ENCODE peak calls at places on chromosomes 7 and 10, in four cellular contexts. U is neuronal stem cell, Y is aorta, K is IMR-90. X is an unnamed sample.

GRCh38 chr7:33716581-33717477 is 188.5 kb upstream of the BMPER start:
- DNase-seq in U (peak; percentile 42), Y (no peak), K (peak; percentile 66), X (peak; percentile 71)

GRCh38 chr7:114879554-114879953 is 42.3 kb upstream of the MDFIC start:
- DNase-seq in U (no peak), Y (no peak), K (peak; percentile 81), X (peak; percentile 74)

GRCh38 chr10:132117636-132118190 is 52.0 kb downstream of the JAKMIP3 start:
- DNase-seq in U (no peak), Y (peak; percentile 62), K (no peak), X (no peak)

GRCh38 chr10:126500185-126500584 is 111.9 kb upstream of the ADAM12 start:
- DNase-seq in U (no peak), Y (no peak), K (no peak), X (no peak)

GRCh38 chr7:94055963-94056362 is 51.8 kb upstream of the BET1 start:
- DNase-seq in U (no peak), Y (no peak), K (no peak), X (no peak)

GRCh38 chr10:60827791-60828488 is 49.7 kb downstream of the CDK1 start:
- DNase-seq in U (no peak), Y (no peak), K (peak; percentile 86), X (peak; percentile 42)

GRCh38 chr10:44470779-44471178 is 85.9 kb upstream of the CXCL12 start:
- DNase-seq in U (no peak), Y (no peak), K (no peak), X (no peak)

GRCh38 chr7:13542451-13542850 is 447.0 kb downstream of the ETV1 start:
- DNase-seq in U (no peak), Y (no peak), K (no peak), X (no peak)

GRCh38 chr7:34430456-34430855 is 227.6 kb upstream of the NPSR1 start:
- DNase-seq in U (no peak), Y (no peak), K (peak; percentile 44), X (peak; percentile 82)

GRCh38 chr7:128076831-128077271 is 45.6 kb upstream of the LRRC4 start:
- DNase-seq in U (no peak), Y (peak; percentile 83), K (no peak), X (no peak)

GRCh38 chr7:80916770-80917681 is 1.8 kb downstream of the SEMA3C start:
- DNase-seq in U (no peak), Y (no peak), K (peak; percentile 89), X (peak; percentile 61)

GRCh38 chr10:114061148-114061547 is 17.5 kb downstream of the ADRB1 start:
- DNase-seq in U (no peak), Y (no peak), K (no peak), X (no peak)

GRCh38 chr10:103652599-103653281 is 159.2 kb downstream of the NEURL1 start:
- DNase-seq in U (no peak), Y (no peak), K (no peak), X (no peak)

GRCh38 chr10:103654925-103655324 is 161.4 kb downstream of the NEURL1 start:
- DNase-seq in U (no peak), Y (no peak), K (no peak), X (no peak)

GRCh38 chr10:103657061-103657591 is 163.6 kb downstream of the NEURL1 start:
- DNase-seq in U (no peak), Y (no peak), K (no peak), X (no peak)

GRCh38 chr10:103651783-103652476 is 158.4 kb downstream of the NEURL1 start:
- DNase-seq in U (no peak), Y (no peak), K (no peak), X (no peak)

DNA sequence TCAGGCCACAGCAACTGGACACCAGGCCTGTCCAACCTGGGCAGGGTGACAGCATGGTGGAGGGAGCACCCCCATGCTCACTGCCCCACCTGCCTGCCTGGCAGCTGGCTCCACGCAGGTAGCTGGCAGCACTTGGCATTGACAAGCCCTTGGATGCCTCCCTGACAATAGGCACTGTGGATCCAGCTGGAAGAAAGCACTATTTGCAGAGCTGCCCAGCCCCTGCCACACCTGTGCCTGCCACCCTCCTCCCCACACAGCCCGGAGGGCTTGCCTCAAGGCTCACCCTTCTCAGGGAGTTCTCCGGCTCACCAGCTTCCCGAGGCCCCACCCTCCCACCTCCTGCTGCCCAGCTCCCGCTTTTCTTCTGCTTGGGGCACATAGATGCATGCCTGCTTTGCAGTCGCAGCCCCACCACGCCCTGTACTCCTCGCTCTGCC is 160.1 kb downstream of the NEURL1 start:
- DNase-seq in U (no peak), Y (no peak), K (no peak), X (no peak)
- H3K4me1 ChIP-seq in U (peaks cover 21% of the 10 kb centered on the region), Y (peaks cover 2% of the 10 kb centered on the region), K (peaks cover 20% of the 10 kb centered on the region), X (peaks cover 71% of the 10 kb centered on the region)

DNA sequence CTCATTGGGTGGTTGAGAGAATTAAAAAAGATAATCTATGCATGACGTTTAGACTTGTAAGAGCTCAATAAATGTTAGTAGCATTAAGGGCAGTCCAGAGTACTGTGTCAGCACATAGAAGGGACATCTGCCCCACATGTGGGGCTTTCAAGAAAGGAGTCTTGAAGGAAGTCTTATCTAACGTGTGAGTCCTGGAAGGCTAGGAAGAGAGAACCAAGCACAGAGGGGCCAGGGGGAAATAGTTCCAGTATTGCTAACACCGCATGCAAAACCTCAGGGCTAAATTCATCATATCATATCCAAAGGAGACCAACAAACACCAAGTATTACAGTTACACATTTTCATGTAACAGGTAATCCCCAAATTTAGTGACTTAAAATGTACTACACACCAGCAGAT is 122.7 kb downstream of the AOAH start:
- DNase-seq in U (no peak), Y (no peak), K (peak; percentile 8), X (no peak)
- H3K4me1 ChIP-seq in U (peaks cover 9% of the 10 kb centered on the region), Y (no peaks in the 10 kb centered on the region), K (no peaks in the 10 kb centered on the region), X (peaks cover 7% of the 10 kb centered on the region)

DNA sequence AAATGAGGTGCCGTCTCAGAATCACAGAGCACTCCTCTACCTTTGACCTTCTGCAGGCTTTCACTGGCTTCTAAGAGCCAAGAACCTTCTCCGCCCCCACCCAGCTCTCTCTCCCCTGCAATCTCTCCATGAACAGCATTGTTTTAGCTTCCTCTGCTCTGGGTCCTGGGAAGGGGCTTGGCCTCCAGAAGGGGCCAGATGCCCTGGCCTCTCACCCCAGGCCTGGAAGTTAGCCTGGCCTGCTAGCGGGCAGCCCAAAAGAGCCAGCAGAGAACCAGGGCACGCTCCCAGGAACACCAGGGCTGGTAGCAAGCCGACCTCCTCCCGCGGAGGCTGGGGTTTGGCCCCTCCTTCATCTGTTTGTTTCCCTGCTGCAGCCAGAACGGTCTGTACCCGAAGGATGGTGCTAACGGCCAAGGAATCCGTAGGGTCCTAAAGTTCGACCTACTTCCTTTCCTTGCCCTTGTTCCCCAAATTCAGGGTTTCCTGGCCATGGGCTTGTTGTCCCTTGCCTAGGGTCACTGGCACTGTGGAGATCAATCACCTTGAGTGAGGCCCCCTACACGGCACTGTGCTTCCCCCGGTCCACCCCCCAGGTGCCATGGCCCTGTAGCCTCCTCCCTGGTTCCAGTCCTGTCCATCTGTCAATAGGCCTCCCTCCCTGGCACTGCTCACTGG is 18.7 kb upstream of the DDIT4 start:
- DNase-seq in U (peak; percentile 44), Y (peak; percentile 94), K (peak; percentile 57), X (peak; percentile 87)
- H3K4me1 ChIP-seq in U (peaks cover 19% of the 10 kb centered on the region), Y (peaks cover 3% of the 10 kb centered on the region), K (peaks cover 17% of the 10 kb centered on the region), X (peaks cover 84% of the 10 kb centered on the region)

DNA sequence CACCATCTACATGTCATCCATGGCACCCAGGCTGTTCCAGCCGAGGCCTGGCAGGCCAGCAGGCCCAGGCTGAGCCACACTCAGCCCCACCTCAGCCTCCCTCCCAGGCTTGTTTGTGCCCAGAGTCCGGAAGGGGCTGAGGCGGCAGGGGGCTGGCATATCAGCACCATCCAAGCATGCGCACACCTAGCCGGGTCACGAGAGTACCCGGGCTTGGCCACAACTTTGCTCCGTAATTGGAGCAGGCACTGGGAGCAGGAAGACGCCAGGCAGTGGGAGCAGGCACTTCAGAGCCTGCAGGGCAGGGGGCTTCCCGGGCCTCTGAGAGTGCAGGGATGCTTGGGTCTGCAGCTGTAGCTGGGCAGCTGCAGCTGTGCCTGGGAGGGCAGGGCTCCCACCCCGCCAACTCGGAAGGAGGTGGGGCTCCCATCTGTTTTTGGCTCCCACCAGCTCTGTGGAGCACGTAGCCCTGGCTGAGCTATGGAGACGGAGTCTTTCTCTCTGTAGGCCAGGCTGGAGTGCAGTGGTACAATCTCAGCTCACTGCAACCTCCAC is 15.2 kb upstream of the TSPAN15 start:
- DNase-seq in U (no peak), Y (no peak), K (no peak), X (no peak)
- H3K4me1 ChIP-seq in U (no peaks in the 10 kb centered on the region), Y (no peaks in the 10 kb centered on the region), K (peaks cover 12% of the 10 kb centered on the region), X (peaks cover 22% of the 10 kb centered on the region)

DNA sequence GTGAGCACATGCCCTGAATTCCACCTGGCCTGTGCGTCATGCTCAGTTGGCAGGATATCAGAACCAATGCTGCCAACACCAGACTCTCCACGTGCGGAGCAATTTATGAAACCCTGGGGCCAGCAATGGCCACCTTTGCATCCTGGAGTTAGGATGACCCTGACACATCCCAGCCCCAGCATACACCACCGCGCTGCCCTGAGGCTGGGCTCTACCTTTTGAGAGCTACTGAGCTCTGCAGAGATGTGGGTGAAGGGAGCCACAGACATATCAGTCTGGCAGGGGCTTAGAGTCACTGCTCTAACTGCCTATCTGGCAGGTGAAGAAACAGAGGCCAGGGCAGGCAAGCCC is 41.9 kb downstream of the SYPL1 start:
- DNase-seq in U (no peak), Y (no peak), K (no peak), X (no peak)
- H3K4me1 ChIP-seq in U (peaks cover 8% of the 10 kb centered on the region), Y (no peaks in the 10 kb centered on the region), K (peaks cover 4% of the 10 kb centered on the region), X (peaks cover 28% of the 10 kb centered on the region)

DNA sequence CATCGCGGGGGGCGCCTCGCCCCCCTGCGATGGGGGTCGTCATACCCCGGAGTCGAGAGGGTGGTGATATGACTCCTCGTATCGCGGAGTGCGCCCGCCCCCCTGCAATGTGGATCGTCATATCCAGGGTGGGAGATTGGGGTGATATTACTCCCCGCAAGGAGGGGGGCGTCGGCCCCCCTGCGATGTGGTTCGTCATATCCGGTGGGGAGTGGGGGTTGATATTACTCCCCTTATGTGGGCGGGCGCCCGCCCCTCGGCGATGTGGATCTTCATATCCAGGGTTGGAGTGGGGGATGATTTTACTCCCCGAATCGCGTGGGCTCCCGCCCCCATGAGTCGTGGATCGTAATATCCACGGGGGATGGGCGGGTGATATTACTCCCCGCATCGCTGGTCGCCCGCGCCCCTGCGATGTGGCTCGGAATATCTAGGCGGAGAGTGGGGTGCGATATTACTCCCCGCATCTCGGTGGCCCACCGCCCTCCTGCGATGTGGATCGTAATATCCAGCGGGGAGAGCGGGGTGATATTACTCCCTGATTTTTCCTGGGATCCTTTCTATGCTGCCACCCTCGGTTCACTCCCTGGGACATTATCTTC is 36.9 kb downstream of the MEIG1 start:
- DNase-seq in U (no peak), Y (no peak), K (no peak), X (peak; percentile 48)
- H3K4me1 ChIP-seq in U (peaks cover 4% of the 10 kb centered on the region), Y (no peaks in the 10 kb centered on the region), K (no peaks in the 10 kb centered on the region), X (no peaks in the 10 kb centered on the region)

DNA sequence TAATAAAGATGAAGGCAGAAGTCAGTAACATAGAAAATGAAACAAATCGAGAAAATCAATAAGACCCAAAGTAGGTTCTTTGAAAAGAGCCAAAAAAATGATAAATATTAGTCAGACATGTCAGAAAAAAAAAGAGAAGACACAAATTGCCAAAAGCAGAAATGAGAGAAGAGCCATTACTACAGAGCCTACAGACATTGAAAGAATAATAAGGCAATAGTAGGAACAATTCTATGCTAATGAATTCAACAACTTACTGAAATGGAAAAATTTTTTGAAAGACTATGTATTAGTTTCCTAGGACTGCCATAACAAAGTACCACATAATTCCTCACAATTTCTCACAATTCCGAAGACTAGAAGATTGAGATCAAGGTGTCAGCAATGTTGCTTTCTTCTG is 35.5 kb downstream of the OGDHL start:
- DNase-seq in U (no peak), Y (no peak), K (no peak), X (no peak)
- H3K4me1 ChIP-seq in U (no peaks in the 10 kb centered on the region), Y (no peaks in the 10 kb centered on the region), K (no peaks in the 10 kb centered on the region), X (no peaks in the 10 kb centered on the region)

X was measured in adipocyte.